ENCODE peak calls at places on chromosomes 6 and 20, in five cellular contexts. K is sigmoid colon, I is IMR-90, U is tibial nerve, W is heart left ventricle. S is an unnamed sample.

GRCh38 chr6:154491567-154492470 is 18.7 kb downstream of the CNKSR3 start:
- DNase-seq in K (no peak), I (peak; percentile 50), U (no peak), W (no peak), S (no peak)

GRCh38 chr6:62229231-62229630 is 56.8 kb downstream of the KHDRBS2 start:
- DNase-seq in K (peak; percentile 37), I (no peak), U (no peak), W (no peak), S (no peak)

GRCh38 chr20:50372770-50373088 is 137.5 kb upstream of the PTPN1 start:
- DNase-seq in K (no peak), I (peak; percentile 22), U (no peak), W (no peak), S (no peak)

GRCh38 chr6:125693480-125693879 is 56.0 kb upstream of the HEY2 start:
- DNase-seq in K (no peak), I (no peak), U (no peak), W (no peak), S (no peak)

GRCh38 chr6:56024931-56025330 is 149.5 kb upstream of the BMP5 start:
- DNase-seq in K (no peak), I (no peak), U (no peak), W (no peak), S (no peak)

GRCh38 chr20:8161262-8162071 is 29.4 kb downstream of the PLCB1 start:
- DNase-seq in K (no peak), I (peak; percentile 23), U (no peak), W (no peak), S (no peak)

GRCh38 chr6:46421239-46421638 is 70.0 kb downstream of the RCAN2 start:
- DNase-seq in K (no peak), I (no peak), U (no peak), W (no peak), S (no peak)

GRCh38 chr6:13113956-13114593 is 214.3 kb downstream of the TBC1D7 start:
- DNase-seq in K (no peak), I (no peak), U (no peak), W (no peak), S (no peak)

GRCh38 chr20:10402938-10403593 is 31.0 kb downstream of the MKKS start:
- DNase-seq in K (no peak), I (peak; percentile 6), U (no peak), W (no peak), S (no peak)

GRCh38 chr6:147222160-147222838 is 18.1 kb downstream of the STXBP5 start:
- DNase-seq in K (no peak), I (peak; percentile 52), U (no peak), W (no peak), S (no peak)

GRCh38 chr6:114084327-114084890 is 113.5 kb upstream of the HDAC2 start:
- DNase-seq in K (no peak), I (no peak), U (no peak), W (no peak), S (no peak)

GRCh38 chr20:32682508-32682987 is 8.8 kb upstream of the C20orf203 start:
- DNase-seq in K (no peak), I (no peak), U (no peak), W (no peak), S (no peak)

GRCh38 chr6:113050010-113050893 is 703.1 kb downstream of the RFPL4B start:
- DNase-seq in K (no peak), I (peak; percentile 44), U (no peak), W (no peak), S (no peak)

GRCh38 chr6:88763160-88763559 is 200.3 kb downstream of the RNGTT start:
- DNase-seq in K (no peak), I (peak; percentile 43), U (no peak), W (no peak), S (no peak)

GRCh38 chr6:144662812-144663211 is 377.7 kb downstream of the UTRN start:
- DNase-seq in K (no peak), I (no peak), U (no peak), W (no peak), S (no peak)

GRCh38 chr6:35213161-35213823 is 464 bp upstream of the SCUBE3 start:
- DNase-seq in K (no peak), I (no peak), U (no peak), W (no peak), S (no peak)

GRCh38 chr6:83055366-83055964 is 10.2 kb downstream of the UBE3D start:
- DNase-seq in K (no peak), I (peak; percentile 47), U (peak; percentile 38), W (peak; percentile 28), S (no peak)

GRCh38 chr6:170085475-170086401 is 205.1 kb downstream of the DLL1 start:
- DNase-seq in K (peak; percentile 86), I (no peak), U (no peak), W (no peak), S (peak; percentile 71)

GRCh38 chr6:157762636-157763035 is 60.4 kb upstream of the SNX9 start:
- DNase-seq in K (no peak), I (no peak), U (no peak), W (no peak), S (no peak)

GRCh38 chr20:40966103-40966502 is 62.5 kb upstream of the TOP1 start:
- DNase-seq in K (peak; percentile 38), I (no peak), U (no peak), W (no peak), S (no peak)

GRCh38 chr20:17666491-17666890 is 15.6 kb downstream of the RRBP1 start:
- DNase-seq in K (no peak), I (peak; percentile 60), U (no peak), W (no peak), S (no peak)

GRCh38 chr6:39755231-39755630 is 30.0 kb upstream of the KIF6 start:
- DNase-seq in K (no peak), I (peak; percentile 29), U (no peak), W (no peak), S (no peak)

GRCh38 chr20:32447136-32448027 is 89.3 kb downstream of the ASXL1 start:
- DNase-seq in K (peak; percentile 72), I (no peak), U (no peak), W (no peak), S (peak; percentile 69)

GRCh38 chr20:4763261-4763660 is 41.6 kb downstream of the PRND start:
- DNase-seq in K (no peak), I (no peak), U (no peak), W (no peak), S (no peak)

GRCh38 chr6:148624025-148624424 is 122.8 kb upstream of the UST start:
- DNase-seq in K (no peak), I (no peak), U (peak; percentile 32), W (no peak), S (no peak)

GRCh38 chr6:153001767-153002612 is 519 bp downstream of the MTRF1L start:
- DNase-seq in K (no peak), I (no peak), U (no peak), W (no peak), S (peak; percentile 81)

GRCh38 chr20:35318502-35319157 is 26.4 kb upstream of the FAM83C start:
- DNase-seq in K (no peak), I (peak; percentile 90), U (no peak), W (no peak), S (no peak)

GRCh38 chr6:122381494-122382083 is 17.9 kb upstream of the HSF2 start:
- DNase-seq in K (peak; percentile 83), I (peak; percentile 79), U (peak; percentile 69), W (peak; percentile 41), S (no peak)

GRCh38 chr6:5462856-5463255 is 201.5 kb downstream of the FARS2 start:
- DNase-seq in K (no peak), I (no peak), U (no peak), W (no peak), S (no peak)

GRCh38 chr6:114052141-114052540 is 81.2 kb upstream of the HDAC2 start:
- DNase-seq in K (no peak), I (peak; percentile 36), U (no peak), W (no peak), S (no peak)

GRCh38 chr6:33621396-33622388 is 570 bp downstream of the ITPR3 start:
- DNase-seq in K (peak; percentile 80), I (no peak), U (peak; percentile 53), W (no peak), S (peak; percentile 86)
- TF ChIP-seq POLR2A in K (no peak), I (no peak), U (no peak), W (peak; percentile 29), S (no peak)

DNA sequence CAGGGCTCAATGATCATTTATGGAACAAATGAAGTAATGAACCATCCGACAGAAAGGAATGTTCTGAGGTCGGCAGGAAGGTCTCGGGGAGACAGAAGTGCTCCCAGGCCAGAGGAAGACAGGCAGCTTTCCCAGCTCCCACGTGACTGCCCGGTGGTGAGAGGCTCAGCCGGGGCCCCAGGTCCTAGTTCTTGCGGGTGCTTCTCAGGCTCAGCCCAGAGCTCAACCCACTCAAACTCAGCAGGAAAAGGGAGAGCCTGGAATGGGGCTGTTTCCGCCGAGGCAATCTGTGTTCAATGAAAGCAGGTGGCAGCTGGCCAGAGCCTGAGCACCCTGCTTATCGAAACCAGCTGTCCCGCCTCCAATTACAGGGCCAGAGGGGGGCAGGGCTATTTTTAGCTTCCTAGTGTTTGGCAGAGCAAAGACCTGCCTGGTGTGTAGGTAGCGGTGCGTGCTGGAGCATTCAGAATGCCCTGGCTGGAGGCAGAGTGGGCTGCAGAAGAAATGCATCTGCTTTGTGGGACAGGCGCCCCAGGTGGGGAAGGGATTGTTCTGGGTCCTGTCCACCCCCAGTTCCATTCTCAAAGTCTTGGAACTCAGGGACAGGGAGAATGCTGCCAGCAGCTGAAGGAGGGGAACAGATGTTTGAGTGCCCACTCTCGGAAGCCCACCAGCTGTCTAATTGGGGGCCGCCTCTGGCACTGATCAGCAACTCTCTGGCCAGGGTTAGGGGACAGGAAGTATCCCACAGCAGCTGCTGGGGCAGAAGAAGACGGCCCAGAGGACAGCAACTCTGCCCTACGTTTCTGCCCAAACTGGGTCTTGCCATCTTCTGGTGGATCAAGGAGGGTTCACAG is 145.0 kb downstream of the PREX1 start:
- DNase-seq in K (peak; percentile 89), I (peak; percentile 92), U (peak; percentile 57), W (peak; percentile 90), S (peak; percentile 76)
- H3K27ac ChIP-seq in K (peak overlapping the region; percentile 52), I (peak overlapping the region; percentile 66), U (no peak overlapping the region), W (peak overlapping the region; percentile 69), S (peak overlapping the region; percentile 60)

DNA sequence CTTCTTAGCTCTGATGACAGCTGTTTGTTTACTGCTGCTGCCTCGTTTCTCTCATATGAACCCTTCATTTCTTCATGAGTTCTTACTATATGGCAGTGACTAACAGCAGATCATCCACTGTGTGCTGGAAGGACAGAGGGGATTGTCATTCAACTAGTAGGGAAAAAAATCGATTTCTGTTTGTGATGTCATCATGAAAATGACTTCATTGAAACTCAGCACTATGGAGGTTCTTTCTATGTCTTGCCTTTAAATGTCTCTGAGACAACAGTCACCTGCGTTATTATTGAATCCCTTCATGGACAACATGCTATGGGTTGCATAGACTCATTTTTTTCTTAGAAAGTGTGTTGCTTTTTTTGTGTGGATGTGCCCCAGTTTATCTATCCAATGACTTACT is 394.4 kb downstream of the DOK5 start:
- DNase-seq in K (no peak), I (no peak), U (no peak), W (no peak), S (no peak)
- TF ChIP-seq CTCF in K (no peak), I (no peak), U (no peak), W (no peak), S (no peak)

GRCh38 chr6:42550277-42550676 is 13.6 kb upstream of the UBR2 start:
- DNase-seq in K (no peak), I (no peak), U (no peak), W (no peak), S (no peak)

GRCh38 chr6:42552380-42552779 is 11.4 kb upstream of the UBR2 start:
- DNase-seq in K (no peak), I (no peak), U (no peak), W (no peak), S (no peak)

GRCh38 chr6:42545226-42545773 is 18.5 kb upstream of the UBR2 start:
- DNase-seq in K (no peak), I (no peak), U (no peak), W (no peak), S (no peak)

GRCh38 chr6:42551202-42551601 is 12.6 kb upstream of the UBR2 start:
- DNase-seq in K (no peak), I (peak; percentile 47), U (no peak), W (no peak), S (no peak)

GRCh38 chr6:42547407-42548329 is 16.2 kb upstream of the UBR2 start:
- DNase-seq in K (peak; percentile 90), I (peak; percentile 73), U (peak; percentile 81), W (peak; percentile 82), S (peak; percentile 98)
- TF ChIP-seq POLR2A in K (no peak), I (peak; percentile 53), U (no peak), W (peak; percentile 24), S (no peak)

S was measured in spleen.